ENCODE peak calls at places on chromosomes 16 and 17, in seven cellular contexts. One of them, this sample, is unnamed.

GRCh38 chr16:54285414-54286066 is 1.0 kb downstream of the IRX3 start:
- DNase-seq in NCI-H460: no peak
- DNase-seq in foreskin melanocyte: peak; percentile 48
- DNase-seq in NCI-H1048: no peak
- DNase-seq in AG08395: peak; percentile 61
- DNase-seq in fibroblast of mammary gland: peak; percentile 39
- DNase-seq in stimulated activated CD4-positive, alpha-beta T cell treated with anti-CD3 and anti-CD28 coated beads, TNF-alpha, amount 100 ng/mL, for 48 hours: no peak
- DNase-seq in this sample: peak; percentile 20

GRCh38 chr16:55701442-55702319 is 45.9 kb downstream of the SLC6A2 start:
- DNase-seq in stimulated activated CD4-positive, alpha-beta T cell treated with anti-CD3 and anti-CD28 coated beads, TNF-alpha, amount 100 ng/mL, for 48 hours: peak; percentile 11
- DNase-seq in NCI-H1048: peak; percentile 9
- DNase-seq in NCI-H460: peak; percentile 40
- DNase-seq in foreskin melanocyte: no peak
- DNase-seq in fibroblast of mammary gland: peak; percentile 35
- DNase-seq in AG08395: peak; percentile 40
- DNase-seq in this sample: peak; percentile 67

GRCh38 chr17:3603119-3603869 is 5.9 kb downstream of the TRPV1 start:
- DNase-seq in NCI-H1048: no peak
- DNase-seq in foreskin melanocyte: peak; percentile 13
- DNase-seq in fibroblast of mammary gland: peak; percentile 87
- DNase-seq in AG08395: peak; percentile 74
- DNase-seq in NCI-H460: no peak
- DNase-seq in stimulated activated CD4-positive, alpha-beta T cell treated with anti-CD3 and anti-CD28 coated beads, TNF-alpha, amount 100 ng/mL, for 48 hours: no peak
- DNase-seq in this sample: no peak

GRCh38 chr17:27565874-27566672 is 64.9 kb upstream of the LGALS9 start:
- DNase-seq in NCI-H1048: no peak
- DNase-seq in fibroblast of mammary gland: no peak
- DNase-seq in foreskin melanocyte: no peak
- DNase-seq in NCI-H460: no peak
- DNase-seq in stimulated activated CD4-positive, alpha-beta T cell treated with anti-CD3 and anti-CD28 coated beads, TNF-alpha, amount 100 ng/mL, for 48 hours: no peak
- DNase-seq in AG08395: no peak
- DNase-seq in this sample: no peak

GRCh38 chr16:49439050-49439449 is 65.4 kb downstream of the C16orf78 start:
- DNase-seq in NCI-H460: no peak
- DNase-seq in fibroblast of mammary gland: no peak
- DNase-seq in foreskin melanocyte: no peak
- DNase-seq in NCI-H1048: no peak
- DNase-seq in stimulated activated CD4-positive, alpha-beta T cell treated with anti-CD3 and anti-CD28 coated beads, TNF-alpha, amount 100 ng/mL, for 48 hours: no peak
- DNase-seq in AG08395: no peak
- DNase-seq in this sample: no peak

GRCh38 chr17:48882272-48882671 is 10.3 kb upstream of the ATP5MC1 start:
- DNase-seq in stimulated activated CD4-positive, alpha-beta T cell treated with anti-CD3 and anti-CD28 coated beads, TNF-alpha, amount 100 ng/mL, for 48 hours: no peak
- DNase-seq in foreskin melanocyte: no peak
- DNase-seq in AG08395: no peak
- DNase-seq in fibroblast of mammary gland: no peak
- DNase-seq in NCI-H460: no peak
- DNase-seq in NCI-H1048: no peak
- DNase-seq in this sample: no peak

GRCh38 chr16:66357523-66357928 is 9.0 kb upstream of the CDH5 start:
- DNase-seq in stimulated activated CD4-positive, alpha-beta T cell treated with anti-CD3 and anti-CD28 coated beads, TNF-alpha, amount 100 ng/mL, for 48 hours: no peak
- DNase-seq in NCI-H460: peak; percentile 75
- DNase-seq in NCI-H1048: no peak
- DNase-seq in AG08395: peak; percentile 91
- DNase-seq in fibroblast of mammary gland: peak; percentile 82
- DNase-seq in foreskin melanocyte: peak; percentile 78
- DNase-seq in this sample: peak; percentile 73

GRCh38 chr16:69479806-69480205 is 55.4 kb downstream of the CYB5B start:
- DNase-seq in foreskin melanocyte: peak; percentile 61
- DNase-seq in stimulated activated CD4-positive, alpha-beta T cell treated with anti-CD3 and anti-CD28 coated beads, TNF-alpha, amount 100 ng/mL, for 48 hours: no peak
- DNase-seq in NCI-H460: no peak
- DNase-seq in fibroblast of mammary gland: no peak
- DNase-seq in NCI-H1048: no peak
- DNase-seq in AG08395: no peak
- DNase-seq in this sample: no peak

GRCh38 chr16:81610144-81610842 is 165.7 kb downstream of the CMIP start:
- DNase-seq in foreskin melanocyte: no peak
- DNase-seq in NCI-H460: no peak
- DNase-seq in NCI-H1048: no peak
- DNase-seq in fibroblast of mammary gland: peak; percentile 76
- DNase-seq in AG08395: peak; percentile 95
- DNase-seq in stimulated activated CD4-positive, alpha-beta T cell treated with anti-CD3 and anti-CD28 coated beads, TNF-alpha, amount 100 ng/mL, for 48 hours: no peak
- DNase-seq in this sample: no peak

GRCh38 chr17:66172706-66173223 is 19.2 kb downstream of the CEP112 start:
- DNase-seq in stimulated activated CD4-positive, alpha-beta T cell treated with anti-CD3 and anti-CD28 coated beads, TNF-alpha, amount 100 ng/mL, for 48 hours: no peak
- DNase-seq in foreskin melanocyte: no peak
- DNase-seq in AG08395: no peak
- DNase-seq in NCI-H460: no peak
- DNase-seq in fibroblast of mammary gland: no peak
- DNase-seq in NCI-H1048: no peak
- DNase-seq in this sample: no peak

GRCh38 chr17:29583324-29584248 is 5.9 kb downstream of the GIT1 start:
- DNase-seq in stimulated activated CD4-positive, alpha-beta T cell treated with anti-CD3 and anti-CD28 coated beads, TNF-alpha, amount 100 ng/mL, for 48 hours: no peak
- DNase-seq in foreskin melanocyte: no peak
- DNase-seq in AG08395: no peak
- DNase-seq in NCI-H1048: no peak
- DNase-seq in fibroblast of mammary gland: no peak
- DNase-seq in NCI-H460: no peak
- DNase-seq in this sample: no peak

GRCh38 chr17:82031885-82032627 is 578 bp downstream of the RAC3 start:
- DNase-seq in foreskin melanocyte: no peak
- DNase-seq in NCI-H460: no peak
- DNase-seq in fibroblast of mammary gland: no peak
- DNase-seq in stimulated activated CD4-positive, alpha-beta T cell treated with anti-CD3 and anti-CD28 coated beads, TNF-alpha, amount 100 ng/mL, for 48 hours: no peak
- DNase-seq in NCI-H1048: peak; percentile 28
- DNase-seq in AG08395: no peak
- DNase-seq in this sample: peak; percentile 47

GRCh38 chr17:29612094-29612403 is 10.7 kb downstream of the CORO6 start:
- DNase-seq in foreskin melanocyte: no peak
- DNase-seq in stimulated activated CD4-positive, alpha-beta T cell treated with anti-CD3 and anti-CD28 coated beads, TNF-alpha, amount 100 ng/mL, for 48 hours: no peak
- DNase-seq in NCI-H1048: no peak
- DNase-seq in fibroblast of mammary gland: no peak
- DNase-seq in NCI-H460: no peak
- DNase-seq in AG08395: no peak
- DNase-seq in this sample: no peak

GRCh38 chr16:24681793-24682192 is 47.7 kb upstream of the TNRC6A start:
- DNase-seq in AG08395: no peak
- DNase-seq in NCI-H1048: no peak
- DNase-seq in fibroblast of mammary gland: peak; percentile 54
- DNase-seq in stimulated activated CD4-positive, alpha-beta T cell treated with anti-CD3 and anti-CD28 coated beads, TNF-alpha, amount 100 ng/mL, for 48 hours: no peak
- DNase-seq in foreskin melanocyte: peak; percentile 73
- DNase-seq in NCI-H460: peak; percentile 12
- DNase-seq in this sample: no peak

GRCh38 chr17:80441133-80441578 is 26.2 kb downstream of the ENDOV start:
- DNase-seq in foreskin melanocyte: peak; percentile 11
- DNase-seq in NCI-H1048: peak; percentile 35
- DNase-seq in NCI-H460: peak; percentile 39
- DNase-seq in stimulated activated CD4-positive, alpha-beta T cell treated with anti-CD3 and anti-CD28 coated beads, TNF-alpha, amount 100 ng/mL, for 48 hours: peak; percentile 24
- DNase-seq in AG08395: peak; percentile 73
- DNase-seq in fibroblast of mammary gland: peak; percentile 28
- DNase-seq in this sample: peak; percentile 90

This sample was measured in HEK293T.